ENCODE peak calls at places on chromosomes 1 and 21, in five cellular contexts. Z is fibroblast of the aortic adventitia, T is psoas muscle, Y is GM23338, U is bronchial epithelial cell. F is an unnamed sample.

GRCh38 chr1:244730153-244730933 is 77.4 kb downstream of the DESI2 start:
- DNase-seq in U (peak), Z (peak), T (peak), Y (peak), F (peak)

GRCh38 chr1:242710847-242711246 is 186.3 kb upstream of the PLD5 start:
- DNase-seq in T (no peak), Y (no peak), U (no peak), Z (no peak), F (no peak)

GRCh38 chr1:3174487-3175247 is 105.7 kb downstream of the PRDM16 start:
- DNase-seq in Y (no peak), T (peak), U (peak), Z (peak), F (peak)

GRCh38 chr1:46301406-46302090 is 1.9 kb downstream of the LRRC41 start:
- DNase-seq in Y (peak), U (no peak), Z (peak), T (no peak), F (peak)

GRCh38 chr1:156102634-156103511 is 11.6 kb upstream of the LMNA start:
- DNase-seq in Y (no peak), U (peak), T (no peak), Z (peak), F (no peak)

GRCh38 chr1:213381572-213382084 is 330.6 kb downstream of the RPS6KC1 start:
- DNase-seq in Z (no peak), U (no peak), T (no peak), Y (no peak), F (peak)

GRCh38 chr1:232805269-232806070 is at the start of gene MAP10:
- DNase-seq in Y (peak), T (peak), U (peak), Z (peak), F (peak)

GRCh38 chr1:26597629-26598039 is 68.1 kb downstream of the RPS6KA1 start:
- DNase-seq in Y (peak), T (no peak), Z (peak), U (peak), F (peak)

GRCh38 chr1:80249699-80250098 is 1243.2 kb upstream of the ADGRL4 start:
- DNase-seq in Z (no peak), U (no peak), T (no peak), Y (no peak), F (no peak)

GRCh38 chr1:203038217-203038741 is 12.0 kb downstream of the PPFIA4 start:
- DNase-seq in U (peak), Y (no peak), Z (peak), T (peak), F (no peak)

GRCh38 chr1:41802532-41803501 is 115.9 kb downstream of the HIVEP3 start:
- DNase-seq in Z (peak), Y (no peak), U (peak), T (peak), F (peak)

GRCh38 chr1:211323156-211324063 is 3.2 kb upstream of the TRAF5 start:
- DNase-seq in Y (peak), Z (peak), U (peak), T (no peak), F (peak)

GRCh38 chr1:158013840-158014520 is 20.5 kb downstream of the KIRREL1 start:
- DNase-seq in Y (peak), U (no peak), Z (peak), T (no peak), F (peak)

GRCh38 chr21:43726686-43727570 is 8.0 kb downstream of the PDXK start:
- DNase-seq in T (peak), U (no peak), Z (no peak), Y (no peak), F (no peak)

GRCh38 chr1:26541816-26542711 is 12.5 kb downstream of the RPS6KA1 start:
- DNase-seq in Y (peak), T (peak), U (peak), Z (peak), F (peak)

DNA sequence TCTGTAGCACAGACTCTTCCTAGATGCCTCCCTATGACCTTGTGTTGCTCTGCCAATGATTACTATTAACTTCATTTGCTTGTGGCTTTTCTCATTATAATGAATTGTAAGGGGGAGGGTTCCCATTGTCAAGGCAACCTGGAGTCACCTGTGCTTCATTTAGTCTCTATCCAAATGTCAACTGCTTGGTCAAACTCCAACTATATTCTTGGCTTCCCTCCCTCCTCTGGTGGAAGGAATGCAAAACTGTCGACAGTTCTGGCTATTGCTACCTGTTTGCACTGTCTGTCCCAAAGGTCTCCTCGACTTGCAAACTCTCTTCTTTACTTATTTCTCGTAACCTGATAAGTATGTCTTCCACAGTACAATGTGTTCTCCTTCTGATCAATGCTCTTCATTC is 100.3 kb downstream of the CACNA1E start:
- DNase-seq in T (no peak), U (peak), Y (peak), Z (no peak), F (no peak)
- TF ChIP-seq CTCF in T (peak), U (peak), Y (peak), Z (no peak), F (no peak)

DNA sequence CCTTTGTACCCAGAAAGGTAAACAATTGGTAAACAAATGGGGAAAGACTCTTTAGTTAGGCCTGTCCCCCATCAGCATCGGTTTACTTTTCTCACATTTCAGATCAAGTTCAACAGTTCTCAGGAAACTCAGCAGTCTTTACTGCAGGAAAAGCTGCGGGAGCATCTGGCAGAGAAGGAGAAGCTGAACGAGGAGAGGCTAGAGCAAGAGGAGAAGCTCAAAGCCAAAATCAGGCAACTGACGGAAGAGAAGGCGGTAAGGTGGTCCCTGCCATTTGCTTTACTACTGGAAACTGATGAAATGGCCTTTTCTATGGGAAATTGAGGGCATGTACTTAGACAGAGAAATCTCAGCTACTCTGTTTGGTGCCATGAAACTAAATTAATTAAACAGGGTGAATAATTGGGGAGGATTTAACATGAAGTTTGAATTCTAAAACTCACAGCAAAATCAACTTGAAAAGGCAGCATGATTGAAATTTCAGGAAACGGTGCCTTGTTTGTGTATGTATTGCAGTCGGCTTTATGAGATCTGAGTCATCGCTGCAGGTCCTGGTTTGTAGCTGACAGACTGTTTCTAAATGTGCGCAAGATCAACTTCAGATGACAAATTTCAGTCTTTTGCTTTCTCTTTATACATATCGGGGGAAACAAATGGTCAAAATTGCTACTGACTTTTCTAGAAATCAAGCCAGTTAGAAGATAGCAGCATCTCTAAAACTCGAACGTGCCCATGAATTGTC is 67.9 kb upstream of the EFHD2 start:
- DNase-seq in Y (no peak), T (no peak), U (peak), Z (peak), F (peak)
- H3K4me3 ChIP-seq in Y (no peak), T (no peak), U (no peak), Z (no peak), F (no peak)

GRCh38 chr1:210292276-210292851 is 36.3 kb upstream of the HHAT start:
- DNase-seq in T (peak), Z (no peak), U (no peak), Y (peak), F (no peak)
- TF ChIP-seq CTCF in T (peak), Z (no peak), U (peak), Y (peak), F (no peak)

GRCh38 chr1:235075121-235075954 is 53.3 kb downstream of the TOMM20 start:
- DNase-seq in Z (peak), T (peak), Y (no peak), U (peak), F (peak)
- H3K4me3 ChIP-seq in Z (no peak), T (peak), Y (no peak), U (no peak), F (no peak)

GRCh38 chr1:24392604-24392946 is 21.0 kb downstream of the STPG1 start:
- DNase-seq in Z (no peak), U (no peak), T (no peak), Y (no peak), F (no peak)

GRCh38 chr1:24389231-24389678 is 24.3 kb downstream of the STPG1 start:
- DNase-seq in T (no peak), Y (no peak), U (no peak), Z (no peak), F (no peak)

GRCh38 chr1:24392982-24393645 is 20.5 kb downstream of the STPG1 start:
- DNase-seq in Y (no peak), U (no peak), Z (no peak), T (no peak), F (no peak)

GRCh38 chr1:24391882-24392603 is 21.5 kb downstream of the STPG1 start:
- DNase-seq in T (peak), U (peak), Z (peak), Y (peak), F (peak)

GRCh38 chr1:24390924-24391782 is 22.4 kb downstream of the STPG1 start:
- DNase-seq in T (peak), Z (peak), Y (peak), U (peak), F (peak)
- TF ChIP-seq CTCF in T (peak), Z (peak), Y (peak), U (peak), F (peak)

GRCh38 chr1:117618450-117619122 is 12.7 kb downstream of the TENT5C start:
- DNase-seq in U (no peak), Y (no peak), Z (no peak), T (no peak), F (no peak)
- H3K4me3 ChIP-seq in U (no peak), Y (no peak), Z (no peak), T (no peak), F (no peak)

GRCh38 chr1:178740924-178741323 is 15.9 kb downstream of the RALGPS2 start:
- DNase-seq in T (no peak), Z (no peak), U (no peak), Y (no peak), F (no peak)

GRCh38 chr1:178740491-178740890 is 15.4 kb downstream of the RALGPS2 start:
- DNase-seq in Y (no peak), Z (no peak), U (no peak), T (no peak), F (no peak)

GRCh38 chr1:178739285-178740045 is 14.4 kb downstream of the RALGPS2 start:
- DNase-seq in Y (no peak), T (no peak), U (peak), Z (peak), F (peak)

GRCh38 chr1:178733972-178734371 is 8.9 kb downstream of the RALGPS2 start:
- DNase-seq in U (no peak), Z (no peak), Y (peak), T (no peak), F (no peak)

GRCh38 chr1:178738780-178739179 is 13.7 kb downstream of the RALGPS2 start:
- DNase-seq in U (no peak), Y (no peak), T (no peak), Z (no peak), F (no peak)
- TF ChIP-seq CTCF in U (no peak), Y (no peak), T (no peak), Z (no peak), F (no peak)

GRCh38 chr1:8019229-8019620 is 6.9 kb downstream of the ERRFI1 start:
- DNase-seq in Y (no peak), Z (no peak), T (no peak), U (no peak), F (peak)
- H3K4me3 ChIP-seq in Y (peak), Z (no peak), T (no peak), U (no peak), F (peak)

GRCh38 chr1:77282187-77282865 is 507 bp downstream of the AK5 start:
- DNase-seq in U (no peak), Z (peak), T (peak), Y (peak), F (peak)
- TF ChIP-seq CTCF in U (no peak), Z (no peak), T (no peak), Y (no peak), F (no peak)